ENCODE peak calls at places on chromosomes 3 and 15, in five cellular contexts. C, T, D, G and U are unnamed samples.

GRCh38 chr3:144840866-144841265 is 869.2 kb downstream of the DIPK2A start:
- DNase-seq in T (no peak), G (no peak), C (no peak), D (no peak), U (no peak)

GRCh38 chr15:72421484-72421883 is 23.4 kb downstream of the TMEM202 start:
- DNase-seq in G (no peak), C (no peak), T (no peak), D (no peak), U (no peak)

GRCh38 chr3:132637590-132637989 is 22.0 kb downstream of the ACAD11 start:
- DNase-seq in G (no peak), C (no peak), D (no peak), T (no peak), U (no peak)

GRCh38 chr15:69164807-69165636 is 4.6 kb downstream of the GLCE start:
- DNase-seq in D (no peak), C (no peak), T (no peak), G (no peak), U (no peak)

GRCh38 chr3:183613366-183614293 is 21.8 kb upstream of the KLHL24 start:
- DNase-seq in G (no peak), T (no peak), D (no peak), C (no peak), U (no peak)

GRCh38 chr3:163863146-163863545 is 1215.2 kb downstream of the SI start:
- DNase-seq in C (no peak), D (no peak), T (no peak), G (no peak), U (no peak)

GRCh38 chr3:21158801-21159564 is 592.0 kb downstream of the ZNF385D start:
- DNase-seq in G (no peak), T (no peak), C (no peak), D (no peak), U (no peak)

GRCh38 chr3:146072061-146072460 is 88.9 kb downstream of the PLOD2 start:
- DNase-seq in D (no peak), T (no peak), C (no peak), G (no peak), U (no peak)

GRCh38 chr15:38878946-38879345 is 314.3 kb upstream of the RASGRP1 start:
- DNase-seq in D (no peak), T (no peak), G (no peak), C (no peak), U (no peak)

GRCh38 chr3:96071107-96071506 is 743.3 kb upstream of the EPHA6 start:
- DNase-seq in G (no peak), D (no peak), C (no peak), T (no peak), U (no peak)

GRCh38 chr15:65286069-65286703 is 497 bp downstream of the PARP16 start:
- DNase-seq in C (no peak), D (no peak), G (no peak), T (no peak), U (no peak)

GRCh38 chr3:24508423-24508839 is 13.8 kb upstream of the THRB start:
- DNase-seq in C (no peak), T (no peak), G (no peak), D (no peak), U (no peak)

GRCh38 chr3:87320748-87321634 is 44.6 kb upstream of the POU1F1 start:
- DNase-seq in C (no peak), T (no peak), G (no peak), D (no peak), U (no peak)

GRCh38 chr3:81274671-81275070 is 486.8 kb downstream of the GBE1 start:
- DNase-seq in G (no peak), C (no peak), D (no peak), T (no peak), U (no peak)

GRCh38 chr15:22960126-22960525 is 20.0 kb downstream of the CYFIP1 start:
- DNase-seq in D (no peak), C (no peak), T (no peak), G (no peak), U (no peak)

GRCh38 chr3:67593761-67594234 is 60.6 kb downstream of the SUCLG2 start:
- DNase-seq in T (no peak), G (no peak), D (peak), C (no peak), U (no peak)

GRCh38 chr3:183073839-183074615 is 25.3 kb downstream of the MCCC1 start:
- DNase-seq in C (no peak), T (no peak), G (no peak), D (no peak), U (no peak)

GRCh38 chr3:129031476-129032215 is 28.9 kb upstream of the GP9 start:
- DNase-seq in G (no peak), T (no peak), D (no peak), C (no peak), U (no peak)

GRCh38 chr15:34119291-34119690 is 17.4 kb downstream of the PGBD4 start:
- DNase-seq in G (no peak), T (no peak), C (no peak), D (no peak), U (no peak)

GRCh38 chr3:140292684-140293083 is 357.7 kb downstream of the CLSTN2 start:
- DNase-seq in G (peak), C (no peak), D (peak), T (no peak), U (no peak)

GRCh38 chr3:42306499-42306898 is 40.5 kb upstream of the CCK start:
- DNase-seq in T (no peak), G (no peak), C (no peak), D (no peak), U (no peak)

GRCh38 chr3:184952671-184953070 is 140.7 kb downstream of the VPS8 start:
- DNase-seq in T (no peak), C (no peak), D (no peak), G (no peak), U (no peak)

GRCh38 chr3:141729240-141729639 is 8.9 kb upstream of the RNF7 start:
- DNase-seq in G (no peak), C (no peak), T (no peak), D (no peak), U (no peak)

GRCh38 chr15:63041982-63042878 is at the start of gene TPM1:
- DNase-seq in C (peak), G (peak), D (peak), T (no peak), U (no peak)